ENCODE peak calls at places on chromosomes 4 and X, in six cellular contexts. Z, J, G, K, H and O are unnamed samples.

GRCh38 chrX:122878269-122878668 is 305.8 kb upstream of the GRIA3 start:
- DNase-seq in Z (no peak), J (no peak), G (no peak), K (no peak), H (no peak), O (no peak)

GRCh38 chr4:123399638-123400358 is 3.2 kb downstream of the SPRY1 start:
- DNase-seq in Z (no peak), J (no peak), G (no peak), K (no peak), H (no peak), O (no peak)

GRCh38 chr4:139740531-139741041 is 75.0 kb downstream of the MGST2 start:
- DNase-seq in Z (peak), J (peak), G (no peak), K (no peak), H (peak), O (no peak)

GRCh38 chr4:168883513-168883912 is 126.5 kb downstream of the CBR4 start:
- DNase-seq in Z (no peak), J (peak), G (no peak), K (no peak), H (no peak), O (no peak)

GRCh38 chr4:21226637-21227538 is 526.6 kb downstream of the PACRGL start:
- DNase-seq in Z (no peak), J (no peak), G (no peak), K (no peak), H (no peak), O (no peak)

GRCh38 chr4:98448923-98449322 is 187.7 kb downstream of the RAP1GDS1 start:
- DNase-seq in Z (no peak), J (no peak), G (no peak), K (no peak), H (no peak), O (no peak)

GRCh38 chrX:37420179-37420578 is 71.0 kb downstream of the PRRG1 start:
- DNase-seq in Z (no peak), J (no peak), G (no peak), K (no peak), H (no peak), O (no peak)

GRCh38 chr4:17206829-17207773 is 304.8 kb downstream of the QDPR start:
- DNase-seq in Z (no peak), J (no peak), G (no peak), K (no peak), H (no peak), O (no peak)

GRCh38 chrX:45083314-45083713 is 117.4 kb downstream of the DIPK2B start:
- DNase-seq in Z (no peak), J (no peak), G (no peak), K (no peak), H (no peak), O (no peak)

GRCh38 chr4:120694973-120695372 is 227.6 kb downstream of the PRDM5 start:
- DNase-seq in Z (peak), J (peak), G (no peak), K (no peak), H (no peak), O (no peak)

GRCh38 chr4:48420172-48420571 is 63.0 kb upstream of the SLC10A4 start:
- DNase-seq in Z (no peak), J (no peak), G (no peak), K (no peak), H (no peak), O (no peak)

GRCh38 chr4:57193996-57194675 is 84.0 kb upstream of the IGFBP7 start:
- DNase-seq in Z (no peak), J (no peak), G (no peak), K (no peak), H (no peak), O (no peak)

GRCh38 chr4:89586318-89586717 is 250.6 kb downstream of the SNCA start:
- DNase-seq in Z (no peak), J (no peak), G (no peak), K (no peak), H (no peak), O (no peak)

GRCh38 chr4:158316264-158316663 is 106.0 kb downstream of the TMEM144 start:
- DNase-seq in Z (no peak), J (no peak), G (no peak), K (no peak), H (no peak), O (no peak)
- TF ChIP-seq CHD2 in Z (no peak), J (no peak), G (no peak), K (no peak), H (no peak), O (no peak)

DNA sequence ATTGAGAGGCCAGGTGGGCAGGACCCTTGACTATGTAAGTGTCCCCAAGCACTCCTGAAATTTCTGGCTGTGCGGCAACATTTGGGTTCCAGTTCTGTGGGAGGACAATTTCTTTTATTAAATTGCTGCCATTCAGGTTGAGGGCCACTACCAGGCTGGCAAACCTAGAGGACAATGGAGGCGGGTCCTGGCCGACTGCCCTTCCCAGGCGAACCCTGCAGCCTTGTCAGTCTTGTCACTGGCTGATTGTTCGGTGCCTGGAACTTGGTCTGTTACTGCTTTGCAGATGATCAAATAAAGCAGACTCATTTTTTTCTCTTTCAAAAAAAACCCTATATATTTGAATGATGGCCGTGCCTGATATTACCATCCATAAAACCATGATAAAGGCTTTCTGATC is 6.6 kb upstream of the TMEM128 start:
- DNase-seq in Z (no peak), J (no peak), G (no peak), K (no peak), H (peak), O (no peak)
- TF ChIP-seq CHD2 in Z (no peak), J (no peak), G (no peak), K (no peak), H (no peak), O (no peak)

DNA sequence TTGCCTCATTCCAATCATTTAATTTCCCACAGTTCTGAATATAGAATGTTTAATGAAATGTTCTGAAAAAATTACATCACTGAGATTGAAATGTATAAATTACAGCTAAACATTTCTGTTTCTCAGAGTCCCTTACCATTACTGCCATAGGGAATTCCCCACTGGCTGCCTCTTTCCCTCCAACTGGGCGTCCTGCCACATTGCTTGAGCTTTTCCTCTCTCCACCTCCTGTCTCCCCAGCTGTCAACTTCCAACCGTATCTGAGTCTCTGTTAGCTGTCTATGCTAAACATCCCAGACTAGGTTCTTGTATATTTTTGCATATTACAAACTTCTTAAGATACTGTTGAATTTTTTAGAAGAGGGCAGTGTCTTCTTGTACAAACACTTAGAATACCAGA is 407.3 kb upstream of the SLIT2 start:
- DNase-seq in Z (no peak), J (no peak), G (no peak), K (no peak), H (no peak), O (no peak)
- TF ChIP-seq CHD2 in Z (no peak), J (no peak), G (no peak), K (no peak), H (no peak), O (no peak)

DNA sequence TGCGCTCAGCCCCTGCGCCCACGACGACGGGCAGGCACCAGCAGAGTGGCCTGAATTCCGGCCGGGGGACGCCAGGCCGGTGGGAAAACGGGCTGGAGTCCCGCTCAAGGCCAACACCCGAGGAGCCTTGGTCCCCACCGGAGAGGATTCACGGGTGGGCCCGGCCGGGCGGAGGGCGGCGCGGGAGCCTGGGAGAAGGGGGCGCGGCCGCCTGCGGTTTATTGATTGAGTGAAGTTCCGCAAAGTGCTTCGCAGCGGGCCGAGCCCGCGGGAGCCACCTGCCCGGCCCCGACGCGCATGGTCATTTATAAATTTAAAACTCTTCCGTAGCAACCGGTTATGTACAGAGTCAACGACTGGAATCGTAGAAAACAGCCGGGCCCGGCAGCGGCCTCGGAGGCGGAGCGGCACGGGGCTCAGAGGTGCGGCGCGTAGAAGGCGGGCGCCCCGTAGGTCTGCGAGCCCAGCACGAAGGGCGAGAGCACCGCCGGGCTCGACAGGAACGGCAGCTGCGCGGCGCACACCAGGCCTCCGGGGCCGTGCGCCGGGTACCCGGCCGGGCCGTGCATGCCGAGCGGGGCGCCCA is 3.6 kb downstream of the NKX1-1 start:
- DNase-seq in Z (no peak), J (peak), G (no peak), K (no peak), H (no peak), O (no peak)
- TF ChIP-seq CHD2 in Z (no peak), J (no peak), G (no peak), K (no peak), H (no peak), O (no peak)

DNA sequence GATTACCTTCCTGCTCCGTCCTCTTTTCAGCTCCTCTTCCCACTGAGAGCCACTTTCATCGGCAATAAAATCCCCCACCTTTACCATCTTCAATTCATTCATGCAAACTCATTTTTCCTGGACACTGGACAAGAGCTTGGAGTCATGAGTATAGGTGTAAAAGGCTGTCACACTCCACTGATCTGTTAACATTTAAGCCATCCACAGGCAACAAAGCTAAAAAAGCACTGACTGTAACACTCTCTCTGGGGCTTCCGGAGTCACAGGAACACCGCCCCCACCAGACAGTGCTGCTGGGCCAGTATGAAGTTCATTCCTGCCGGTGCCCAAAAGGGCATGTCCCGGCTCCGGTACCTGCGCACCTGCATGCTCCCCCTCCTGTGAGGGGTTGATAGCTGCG is 38.5 kb downstream of the MAGEB5 start:
- DNase-seq in Z (no peak), J (no peak), G (no peak), K (no peak), H (no peak), O (no peak)
- TF ChIP-seq CHD2 in Z (no peak), J (no peak), G (no peak), K (no peak), H (no peak), O (no peak)